ENCODE peak calls at places on chromosomes 6 and 20, in ten cellular contexts. E, G, U, I, H, Y, S, K, T and Q are unnamed samples.

GRCh38 chr6:44539701-44540100 is 152.2 kb downstream of the CDC5L start:
- DNase-seq in Y (no peak), H (no peak), I (no peak), T (no peak), G (no peak), K (no peak), E (no peak), S (no peak), U (no peak), Q (no peak)

GRCh38 chr20:45444050-45444449 is 25.5 kb upstream of the WFDC2 start:
- DNase-seq in S (no peak), E (no peak), I (no peak), G (no peak), K (no peak), T (no peak), Y (peak), U (no peak), H (no peak), Q (no peak)

GRCh38 chr20:21968486-21968885 is 263.0 kb downstream of the PAX1 start:
- DNase-seq in S (no peak), K (no peak), U (no peak), E (no peak), H (no peak), Y (no peak), T (no peak), I (no peak), G (no peak), Q (no peak)

GRCh38 chr6:146894624-146895023 is 295.9 kb downstream of the ADGB start:
- DNase-seq in S (no peak), I (no peak), E (no peak), U (no peak), H (no peak), Y (no peak), T (no peak), K (no peak), G (no peak), Q (no peak)

GRCh38 chr6:143063631-143064030 is 2.9 kb downstream of the AIG1 start:
- DNase-seq in E (no peak), H (no peak), T (no peak), G (no peak), Y (no peak), I (no peak), U (no peak), K (no peak), S (no peak), Q (no peak)

GRCh38 chr6:87943191-87943590 is 104.5 kb upstream of the SPACA1 start:
- DNase-seq in T (no peak), U (no peak), K (no peak), I (no peak), S (no peak), E (no peak), H (no peak), Y (no peak), G (no peak), Q (no peak)

GRCh38 chr20:60363698-60364097 is 405.5 kb downstream of the CDH26 start:
- DNase-seq in Y (no peak), H (no peak), U (no peak), E (no peak), T (no peak), G (no peak), I (no peak), S (no peak), K (no peak), Q (no peak)

GRCh38 chr6:16909599-16910360 is 148.5 kb upstream of the ATXN1 start:
- DNase-seq in E (peak), H (no peak), U (peak), G (no peak), S (no peak), T (peak), K (no peak), I (no peak), Y (peak), Q (no peak)

GRCh38 chr20:1418335-1418734 is 25.5 kb upstream of the FKBP1A start:
- DNase-seq in S (no peak), T (peak), U (peak), H (no peak), I (no peak), E (peak), K (no peak), Y (no peak), G (no peak), Q (no peak)

GRCh38 chr6:133997267-133997666 is 44.2 kb downstream of the TBPL1 start:
- DNase-seq in K (no peak), T (no peak), G (no peak), H (no peak), U (no peak), Y (no peak), I (no peak), E (no peak), S (no peak), Q (no peak)

GRCh38 chr6:34657307-34657978 is 39.1 kb downstream of the ILRUN start:
- DNase-seq in H (peak), S (peak), Y (peak), E (peak), G (no peak), K (peak), U (peak), I (peak), T (peak), Q (no peak)

GRCh38 chr20:6626805-6627204 is 140.7 kb upstream of the BMP2 start:
- DNase-seq in H (no peak), S (no peak), K (no peak), T (no peak), I (no peak), Y (no peak), U (no peak), G (no peak), E (no peak), Q (no peak)

GRCh38 chr6:16334671-16335070 is 96.3 kb downstream of the GMPR start:
- DNase-seq in T (peak), U (peak), I (no peak), H (no peak), K (no peak), G (no peak), S (peak), E (peak), Y (no peak), Q (no peak)

GRCh38 chr6:48134246-48134645 is 23.2 kb upstream of the PTCHD4 start:
- DNase-seq in Y (no peak), S (no peak), E (no peak), H (no peak), G (no peak), T (no peak), I (no peak), U (peak), K (no peak), Q (no peak)

GRCh38 chr20:23084845-23085355 is 1.2 kb downstream of the CD93 start:
- DNase-seq in H (no peak), I (no peak), T (no peak), U (no peak), E (no peak), Y (no peak), G (no peak), S (peak), K (no peak), Q (no peak)

GRCh38 chr6:45663181-45664180 is 285.7 kb upstream of the SUPT3H start:
- DNase-seq in S (no peak), E (peak), U (no peak), G (no peak), T (peak), I (no peak), H (peak), Y (peak), K (peak), Q (peak)

GRCh38 chr20:49167811-49168507 is 20.2 kb downstream of the STAU1 start:
- DNase-seq in U (no peak), T (peak), K (no peak), I (no peak), E (no peak), H (no peak), S (no peak), G (no peak), Y (no peak), Q (no peak)

GRCh38 chr20:64110411-64111068 is 3.2 kb upstream of the NPBWR2 start:
- DNase-seq in K (no peak), H (no peak), S (no peak), G (no peak), T (no peak), Y (no peak), U (no peak), E (no peak), I (no peak), Q (peak)

GRCh38 chr20:62938105-62938888 is at the start of gene GID8:
- DNase-seq in I (no peak), T (peak), Y (no peak), G (peak), H (peak), U (no peak), K (peak), S (peak), E (peak), Q (peak)